ENCODE peak calls at places on chromosomes 5 and 9, in four cellular contexts. J is mucosa of descending colon, X is A172, E is HS-27A. S is an unnamed sample.
A peak's percentile ranks its signal among the peaks of the same experiment; 100 is the strongest.

GRCh38 chr5:997001-997474 is 11.6 kb upstream of the NKD2 start:
- DNase-seq in X (peak; percentile 37), E (no peak), J (peak; percentile 46), S (peak; percentile 79)

GRCh38 chr5:149271717-149272558 is at the start of gene AFAP1L1:
- DNase-seq in J (peak; percentile 65), E (no peak), X (peak; percentile 16), S (peak; percentile 53)

GRCh38 chr5:113764382-113764781 is 250.9 kb downstream of the YTHDC2 start:
- DNase-seq in X (no peak), E (no peak), J (no peak), S (no peak)

GRCh38 chr5:106959447-106959846 is 711.3 kb downstream of the EFNA5 start:
- DNase-seq in J (no peak), X (peak; percentile 80), E (no peak), S (no peak)

GRCh38 chr9:29701536-29701935 is 2128.3 kb upstream of the C9orf72 start:
- DNase-seq in X (no peak), J (no peak), E (no peak), S (peak; percentile 37)

GRCh38 chr9:27125030-27125429 is 16.0 kb downstream of the TEK start:
- DNase-seq in X (peak; percentile 94), J (peak; percentile 53), E (no peak), S (peak; percentile 96)

GRCh38 chr5:179125789-179126505 is 65.8 kb downstream of the ZNF354C start:
- DNase-seq in X (no peak), J (peak; percentile 36), E (no peak), S (no peak)

GRCh38 chr5:161414037-161414436 is 132.5 kb downstream of the GABRB2 start:
- DNase-seq in J (no peak), X (no peak), E (no peak), S (no peak)

GRCh38 chr5:170638454-170639220 is 134.8 kb downstream of the KCNIP1 start:
- DNase-seq in X (peak; percentile 54), E (no peak), J (no peak), S (peak; percentile 44)

GRCh38 chr9:72315510-72316287 is 49.3 kb downstream of the ZFAND5 start:
- DNase-seq in X (peak; percentile 40), J (no peak), E (no peak), S (peak; percentile 96)

GRCh38 chr5:53712327-53712726 is 151.9 kb downstream of the NDUFS4 start:
- DNase-seq in J (no peak), E (no peak), X (peak; percentile 4), S (no peak)

GRCh38 chr9:117413346-117414219 is 1.3 kb downstream of the ASTN2 start:
- DNase-seq in J (no peak), X (no peak), E (no peak), S (no peak)

GRCh38 chr9:118686940-118687339 is 682.3 kb downstream of the BRINP1 start:
- DNase-seq in E (no peak), J (no peak), X (no peak), S (no peak)

GRCh38 chr5:176902102-176902814 is 3.1 kb upstream of the HK3 start:
- DNase-seq in J (no peak), X (no peak), E (no peak), S (no peak)

GRCh38 chr9:117906763-117907162 is 202.6 kb downstream of the TLR4 start:
- DNase-seq in J (no peak), X (no peak), E (no peak), S (no peak)

GRCh38 chr9:9921771-9922170 is 691.0 kb downstream of the PTPRD start:
- DNase-seq in E (no peak), J (no peak), X (no peak), S (no peak)

GRCh38 chr5:111694183-111694582 is 62.8 kb downstream of the NREP start:
- DNase-seq in X (no peak), E (no peak), J (no peak), S (peak; percentile 90)

GRCh38 chr9:133044661-133045060 is 13.9 kb downstream of the GTF3C5 start:
- DNase-seq in J (no peak), X (no peak), E (no peak), S (no peak)

GRCh38 chr5:80516826-80517225 is 28.9 kb downstream of the FAM151B start:
- DNase-seq in E (peak; percentile 2), J (no peak), X (peak; percentile 92), S (peak; percentile 80)

GRCh38 chr5:124922255-124922975 is 176.0 kb upstream of the ZNF608 start:
- DNase-seq in X (no peak), J (no peak), E (no peak), S (peak; percentile 10)

GRCh38 chr9:106731910-106732309 is 131.1 kb upstream of the ZNF462 start:
- DNase-seq in E (no peak), J (no peak), X (no peak), S (no peak)

GRCh38 chr9:33649463-33649862 is 125.4 kb downstream of the ANKRD18B start:
- DNase-seq in E (no peak), X (no peak), J (no peak), S (no peak)

GRCh38 chr5:110716247-110717245 is 9.9 kb downstream of the TMEM232 start:
- DNase-seq in J (no peak), X (no peak), E (no peak), S (no peak)

GRCh38 chr9:35518212-35518917 is 28.5 kb downstream of the RUSC2 start:
- DNase-seq in J (no peak), X (peak; percentile 96), E (peak; percentile 98), S (peak; percentile 59)

GRCh38 chr5:55714339-55714738 is 2.2 kb upstream of the SLC38A9 start:
- DNase-seq in E (no peak), J (no peak), X (no peak), S (no peak)

GRCh38 chr5:173645897-173646574 is 29.6 kb upstream of the BOD1 start:
- DNase-seq in X (no peak), E (no peak), J (no peak), S (peak; percentile 3)

GRCh38 chr5:82560546-82560945 is 282.4 kb upstream of the RPS23 start:
- DNase-seq in J (no peak), X (no peak), E (no peak), S (no peak)

GRCh38 chr5:180456792-180457191 is 37.4 kb upstream of the CNOT6 start:
- DNase-seq in X (no peak), J (no peak), E (no peak), S (no peak)

GRCh38 chr5:34817558-34818351 is 21.2 kb upstream of the TTC23L start:
- DNase-seq in X (no peak), E (peak; percentile 59), J (no peak), S (no peak)

GRCh38 chr5:77560677-77561263 is 68.7 kb upstream of the WDR41 start:
- DNase-seq in E (no peak), X (peak; percentile 50), J (no peak), S (peak; percentile 59)

GRCh38 chr5:141832131-141832530 is 46.1 kb downstream of the PCDH1 start:
- DNase-seq in E (no peak), J (no peak), X (no peak), S (no peak)

GRCh38 chr5:157113007-157113406 is 4.2 kb upstream of the HAVCR2 start:
- DNase-seq in X (no peak), E (no peak), J (no peak), S (peak; percentile 26)

GRCh38 chr9:136847065-136847826 is 2.0 kb upstream of the PHPT1 start:
- DNase-seq in J (peak; percentile 85), E (no peak), X (no peak), S (peak; percentile 79)

GRCh38 chr5:78647411-78647818 is 1.2 kb downstream of the LHFPL2 start:
- DNase-seq in E (peak; percentile 8), J (peak; percentile 57), X (peak; percentile 42), S (peak; percentile 49)

GRCh38 chr5:132546108-132546507 is 2.8 kb upstream of the IL5 start:
- DNase-seq in X (no peak), J (no peak), E (no peak), S (no peak)

GRCh38 chr9:18855636-18856035 is 177.4 kb downstream of the SAXO1 start:
- DNase-seq in E (no peak), X (no peak), J (no peak), S (no peak)

GRCh38 chr9:6184749-6185645 is 30.6 kb upstream of the IL33 start:
- DNase-seq in E (no peak), X (no peak), J (no peak), S (peak; percentile 58)

GRCh38 chr9:137021979-137022619 is 5.9 kb downstream of the ABCA2 start:
- DNase-seq in J (peak; percentile 98), X (peak; percentile 95), E (no peak), S (peak; percentile 57)

GRCh38 chr9:122180633-122181032 is 20.9 kb downstream of the MORN5 start:
- DNase-seq in J (no peak), X (peak; percentile 93), E (peak; percentile 33), S (peak; percentile 81)